ENCODE peak calls at places on chromosome 17, in ten cellular contexts. R, I, W, A, J, B, K, L, N and C are unnamed samples.

GRCh38 chr17:80526116-80526910 is 18.3 kb upstream of the RPTOR start:
- DNase-seq in J (no peak), R (no peak), A (no peak), W (no peak), B (no peak), K (no peak), N (no peak), L (no peak), I (no peak), C (no peak)

GRCh38 chr17:9098242-9098641 is 76.9 kb downstream of the NTN1 start:
- DNase-seq in R (no peak), B (no peak), W (no peak), N (no peak), I (no peak), J (no peak), L (peak; percentile 33), K (no peak), A (no peak), C (no peak)

GRCh38 chr17:29149431-29150064 is 30.6 kb downstream of the MYO18A start:
- DNase-seq in B (no peak), A (no peak), L (peak; percentile 76), I (no peak), J (no peak), N (no peak), R (no peak), K (no peak), W (no peak), C (no peak)

GRCh38 chr17:66354981-66355380 is 52.6 kb downstream of the PRKCA start:
- DNase-seq in R (no peak), B (no peak), W (no peak), K (no peak), N (no peak), L (no peak), A (no peak), J (no peak), I (no peak), C (no peak)

GRCh38 chr17:66527335-66527734 is 224.9 kb downstream of the PRKCA start:
- DNase-seq in A (no peak), L (no peak), K (no peak), I (no peak), B (no peak), J (no peak), W (no peak), R (peak; percentile 18), N (no peak), C (no peak)

GRCh38 chr17:82350182-82351030 is 8.6 kb upstream of the TEX19 start:
- DNase-seq in R (no peak), A (no peak), N (no peak), W (no peak), B (peak; percentile 56), K (no peak), I (no peak), L (no peak), J (no peak), C (no peak)

GRCh38 chr17:10396529-10397163 is 23.8 kb upstream of the MYH13 start:
- DNase-seq in A (no peak), K (no peak), W (no peak), R (no peak), N (no peak), I (no peak), B (no peak), L (no peak), J (peak; percentile 34), C (no peak)

GRCh38 chr17:47615766-47616424 is 33.8 kb upstream of the KPNB1 start:
- DNase-seq in A (peak; percentile 92), J (peak; percentile 71), R (no peak), L (no peak), K (no peak), I (no peak), B (peak; percentile 52), N (no peak), W (no peak), C (no peak)

GRCh38 chr17:7627250-7628121 is at the start of gene SAT2:
- DNase-seq in R (peak; percentile 83), J (peak; percentile 96), W (peak; percentile 31), K (peak; percentile 98), N (peak; percentile 94), A (peak; percentile 84), L (peak; percentile 98), B (peak; percentile 84), I (peak; percentile 47), C (peak; percentile 81)

GRCh38 chr17:37818689-37819088 is 73.8 kb upstream of the HNF1B start:
- DNase-seq in N (no peak), B (peak; percentile 57), L (no peak), R (no peak), W (peak; percentile 83), I (no peak), K (no peak), A (peak; percentile 87), J (no peak), C (no peak)

GRCh38 chr17:77419095-77419494 is 278.3 kb downstream of the SEC14L1 start:
- DNase-seq in J (no peak), K (no peak), W (no peak), R (no peak), B (no peak), N (no peak), L (no peak), A (no peak), I (no peak), C (no peak)
- H3K27ac ChIP-seq in J (no peak overlapping the region), K (no peak overlapping the region), W (no peak overlapping the region), R (no peak overlapping the region), B (no peak overlapping the region), N (peak overlapping the region; percentile 94), L (no peak overlapping the region), A (no peak overlapping the region), I (no peak overlapping the region), C (no peak overlapping the region)

GRCh38 chr17:27454089-27454488 is 2.2 kb upstream of the KSR1 start:
- DNase-seq in W (no peak), K (no peak), A (no peak), B (no peak), N (no peak), J (no peak), R (no peak), I (no peak), L (no peak), C (no peak)

GRCh38 chr17:27456681-27457404 is 595 bp downstream of the KSR1 start:
- DNase-seq in N (no peak), R (no peak), J (peak; percentile 29), A (no peak), W (no peak), B (no peak), L (peak; percentile 71), I (no peak), K (peak; percentile 83), C (peak; percentile 50)

GRCh38 chr17:27455914-27456680 is at the start of gene KSR1:
- DNase-seq in I (peak; percentile 67), L (peak; percentile 88), A (peak; percentile 61), K (peak; percentile 91), B (peak; percentile 22), R (peak; percentile 66), N (peak; percentile 61), W (no peak), J (peak; percentile 95), C (peak; percentile 70)

GRCh38 chr17:27457405-27457730 is 1.1 kb downstream of the KSR1 start:
- DNase-seq in I (no peak), R (no peak), A (no peak), W (no peak), J (no peak), K (no peak), B (no peak), N (no peak), L (no peak), C (peak; percentile 40)

GRCh38 chr17:27455569-27455913 is 707 bp upstream of the KSR1 start:
- DNase-seq in L (no peak), W (no peak), A (no peak), K (no peak), J (no peak), N (no peak), B (no peak), R (no peak), I (no peak), C (no peak)
- H3K27ac ChIP-seq in L (peak overlapping the region; percentile 95), W (no peak overlapping the region), A (no peak overlapping the region), K (no peak overlapping the region), J (no peak overlapping the region), N (peak overlapping the region; percentile 95), B (peak overlapping the region; percentile 36), R (peak overlapping the region; percentile 82), I (peak overlapping the region; percentile 65), C (peak overlapping the region; percentile 76)

GRCh38 chr17:40319651-40320550 is 10.9 kb downstream of the RARA start:
- DNase-seq in B (no peak), I (peak; percentile 65), A (no peak), R (no peak), K (no peak), N (no peak), L (peak; percentile 77), J (peak; percentile 5), W (no peak), C (no peak)

GRCh38 chr17:40321502-40322416 is 12.8 kb downstream of the RARA start:
- DNase-seq in R (no peak), L (peak; percentile 78), B (no peak), J (no peak), N (no peak), K (peak; percentile 84), W (no peak), I (peak; percentile 33), A (no peak), C (no peak)

GRCh38 chr17:40318835-40319332 is 9.9 kb downstream of the RARA start:
- DNase-seq in N (no peak), R (no peak), J (peak; percentile 6), A (no peak), I (peak; percentile 23), W (no peak), L (peak; percentile 68), B (no peak), K (no peak), C (no peak)

GRCh38 chr17:40322417-40323315 is 13.7 kb downstream of the RARA start:
- DNase-seq in L (peak; percentile 91), N (peak; percentile 75), J (peak; percentile 67), B (peak; percentile 40), R (no peak), A (peak; percentile 62), W (no peak), K (peak; percentile 92), I (peak; percentile 79), C (no peak)

DNA sequence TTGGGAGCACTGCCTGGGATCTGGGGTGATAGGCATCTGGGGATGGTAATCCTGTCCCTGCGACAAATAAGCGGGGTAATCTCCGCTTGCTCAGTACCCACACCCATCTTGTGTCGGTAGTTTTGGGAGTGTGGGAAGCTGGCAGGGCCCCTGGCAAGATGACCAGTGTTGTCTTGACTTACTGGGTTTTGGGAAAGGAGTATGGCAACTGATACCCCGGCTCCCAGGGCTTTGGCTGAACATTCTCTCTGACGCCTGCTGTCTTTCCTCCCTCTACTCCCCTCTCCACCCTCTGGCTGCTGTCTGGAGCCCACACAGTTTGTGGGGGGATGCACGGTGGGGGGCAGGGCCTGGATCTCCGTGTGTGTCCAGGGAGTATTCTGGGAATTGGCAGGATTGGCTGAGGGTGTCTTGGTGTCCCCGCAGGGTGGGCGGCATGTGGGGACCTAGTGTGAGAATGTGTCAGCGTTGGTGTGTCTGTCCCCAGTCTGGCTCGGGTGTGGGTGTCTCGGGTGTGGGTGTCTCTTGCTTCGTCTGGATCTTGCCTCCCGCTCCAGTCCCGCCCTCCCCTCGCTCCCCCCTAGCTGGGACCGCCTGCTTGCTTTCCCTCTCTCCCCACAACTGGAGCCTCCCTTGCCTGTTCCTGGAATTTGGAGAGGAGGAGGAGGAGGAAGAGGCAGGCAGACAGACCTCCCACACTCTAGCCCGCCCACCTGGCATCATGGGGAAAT is 12.0 kb downstream of the RARA start:
- DNase-seq in W (no peak), J (no peak), N (peak; percentile 72), L (peak; percentile 93), R (no peak), A (no peak), I (peak; percentile 33), K (peak; percentile 91), B (no peak), C (no peak)
- H3K27ac ChIP-seq in W (no peak overlapping the region), J (peak overlapping the region; percentile 87), N (peak overlapping the region; percentile 99), L (peak overlapping the region; percentile 94), R (no peak overlapping the region), A (no peak overlapping the region), I (peak overlapping the region; percentile 96), K (no peak overlapping the region), B (peak overlapping the region; percentile 18), C (no peak overlapping the region)

GRCh38 chr17:15398291-15398690 is 56.9 kb upstream of the TEKT3 start:
- DNase-seq in L (no peak), K (no peak), W (no peak), R (no peak), N (no peak), I (no peak), B (peak; percentile 18), J (no peak), A (peak; percentile 92), C (no peak)
- H3K27ac ChIP-seq in L (no peak overlapping the region), K (no peak overlapping the region), W (no peak overlapping the region), R (no peak overlapping the region), N (peak overlapping the region; percentile 51), I (no peak overlapping the region), B (no peak overlapping the region), J (peak overlapping the region; percentile 6), A (peak overlapping the region; percentile 85), C (no peak overlapping the region)